ENCODE peak calls at places on chromosomes 3 and 15, in four cellular contexts. One of them, this sample, is unnamed.

GRCh38 chr3:194395201-194395600 is 3.9 kb downstream of the GP5 start:
- DNase-seq in neuronal stem cell: no peak
- DNase-seq in trophoblast cell: peak; percentile 33
- DNase-seq in H9: no peak
- DNase-seq in this sample: peak; percentile 48

GRCh38 chr3:186640473-186640818 is 247 bp downstream of the FETUB start:
- DNase-seq in trophoblast cell: peak; percentile 91
- DNase-seq in H9: peak; percentile 62
- DNase-seq in neuronal stem cell: no peak
- DNase-seq in this sample: no peak

GRCh38 chr3:148902173-148902791 is 37.2 kb downstream of the CPA3 start:
- DNase-seq in H9: no peak
- DNase-seq in neuronal stem cell: no peak
- DNase-seq in trophoblast cell: no peak
- DNase-seq in this sample: peak; percentile 50

GRCh38 chr3:100069472-100069871 is 44.8 kb downstream of the FILIP1L start:
- DNase-seq in H9: no peak
- DNase-seq in neuronal stem cell: no peak
- DNase-seq in trophoblast cell: no peak
- DNase-seq in this sample: no peak

GRCh38 chr3:96814581-96815567 is at the start of gene EPHA6:
- DNase-seq in H9: peak; percentile 35
- DNase-seq in trophoblast cell: no peak
- DNase-seq in neuronal stem cell: no peak
- DNase-seq in this sample: no peak

GRCh38 chr3:21226086-21226485 is 524.9 kb downstream of the ZNF385D start:
- DNase-seq in H9: no peak
- DNase-seq in neuronal stem cell: no peak
- DNase-seq in trophoblast cell: no peak
- DNase-seq in this sample: no peak

GRCh38 chr3:159721324-159721723 is 267.3 kb upstream of the IL12A start:
- DNase-seq in trophoblast cell: no peak
- DNase-seq in H9: no peak
- DNase-seq in neuronal stem cell: no peak
- DNase-seq in this sample: peak; percentile 50

GRCh38 chr3:156865732-156866131 is 39.6 kb downstream of the LEKR1 start:
- DNase-seq in trophoblast cell: no peak
- DNase-seq in neuronal stem cell: no peak
- DNase-seq in H9: no peak
- DNase-seq in this sample: peak; percentile 40

GRCh38 chr3:14481646-14482036 is 58.5 kb downstream of the GRIP2 start:
- DNase-seq in trophoblast cell: no peak
- DNase-seq in H9: no peak
- DNase-seq in neuronal stem cell: no peak
- DNase-seq in this sample: no peak
- H2BK5ac ChIP-seq in trophoblast cell: no peak overlapping the region
- H2BK5ac ChIP-seq in H9: no peak overlapping the region
- H2BK5ac ChIP-seq in neuronal stem cell: no peak overlapping the region
- H2BK5ac ChIP-seq in this sample: no peak overlapping the region

GRCh38 chr3:170697131-170697530 is 111.3 kb upstream of the SLC7A14 start:
- DNase-seq in trophoblast cell: no peak
- DNase-seq in neuronal stem cell: no peak
- DNase-seq in H9: no peak
- DNase-seq in this sample: no peak
- H2BK5ac ChIP-seq in trophoblast cell: no peak overlapping the region
- H2BK5ac ChIP-seq in neuronal stem cell: no peak overlapping the region
- H2BK5ac ChIP-seq in H9: no peak overlapping the region
- H2BK5ac ChIP-seq in this sample: no peak overlapping the region

GRCh38 chr3:116050311-116050710 is 395.0 kb downstream of the LSAMP start:
- DNase-seq in trophoblast cell: no peak
- DNase-seq in H9: no peak
- DNase-seq in neuronal stem cell: no peak
- DNase-seq in this sample: no peak
- H2BK5ac ChIP-seq in trophoblast cell: no peak overlapping the region
- H2BK5ac ChIP-seq in H9: no peak overlapping the region
- H2BK5ac ChIP-seq in neuronal stem cell: no peak overlapping the region
- H2BK5ac ChIP-seq in this sample: no peak overlapping the region

DNA sequence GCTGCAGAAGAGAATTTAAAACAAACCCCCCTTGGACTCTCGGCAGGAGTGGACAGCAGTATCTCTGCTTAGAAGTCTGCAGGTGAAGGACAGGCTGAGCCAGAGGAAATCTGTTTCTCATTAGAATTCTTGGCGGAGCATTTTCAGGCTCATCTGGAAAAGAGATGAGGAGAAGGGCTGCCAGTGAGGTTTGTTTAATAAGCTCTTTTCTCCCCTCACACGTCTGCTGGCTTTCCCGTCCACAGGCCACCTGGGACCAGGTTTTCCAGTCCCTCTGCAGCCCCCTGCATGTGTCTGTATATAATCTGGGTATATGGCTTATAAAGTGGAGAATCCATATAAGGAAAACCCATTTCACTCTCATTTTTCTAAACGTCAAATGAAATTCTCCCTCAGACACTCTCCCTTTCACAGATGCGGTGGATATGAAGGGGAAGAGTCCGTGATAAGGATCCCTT is 155.4 kb upstream of the TPM1 start:
- DNase-seq in H9: no peak
- DNase-seq in neuronal stem cell: no peak
- DNase-seq in trophoblast cell: no peak
- DNase-seq in this sample: peak; percentile 49
- H2BK5ac ChIP-seq in H9: no peak overlapping the region
- H2BK5ac ChIP-seq in neuronal stem cell: no peak overlapping the region
- H2BK5ac ChIP-seq in trophoblast cell: peak overlapping the region; percentile 18
- H2BK5ac ChIP-seq in this sample: no peak overlapping the region

GRCh38 chr3:141074529-141074928 is 23.4 kb downstream of the SPSB4 start:
- DNase-seq in neuronal stem cell: no peak
- DNase-seq in trophoblast cell: no peak
- DNase-seq in H9: peak; percentile 86
- DNase-seq in this sample: no peak
- H2BK5ac ChIP-seq in neuronal stem cell: no peak overlapping the region
- H2BK5ac ChIP-seq in trophoblast cell: no peak overlapping the region
- H2BK5ac ChIP-seq in H9: no peak overlapping the region
- H2BK5ac ChIP-seq in this sample: no peak overlapping the region

GRCh38 chr15:80953001-80953952 is 36.3 kb downstream of the MESD start:
- DNase-seq in trophoblast cell: no peak
- DNase-seq in neuronal stem cell: no peak
- DNase-seq in H9: no peak
- DNase-seq in this sample: peak; percentile 35
- H2BK5ac ChIP-seq in trophoblast cell: peak overlapping the region; percentile 3
- H2BK5ac ChIP-seq in neuronal stem cell: no peak overlapping the region
- H2BK5ac ChIP-seq in H9: no peak overlapping the region
- H2BK5ac ChIP-seq in this sample: no peak overlapping the region

DNA sequence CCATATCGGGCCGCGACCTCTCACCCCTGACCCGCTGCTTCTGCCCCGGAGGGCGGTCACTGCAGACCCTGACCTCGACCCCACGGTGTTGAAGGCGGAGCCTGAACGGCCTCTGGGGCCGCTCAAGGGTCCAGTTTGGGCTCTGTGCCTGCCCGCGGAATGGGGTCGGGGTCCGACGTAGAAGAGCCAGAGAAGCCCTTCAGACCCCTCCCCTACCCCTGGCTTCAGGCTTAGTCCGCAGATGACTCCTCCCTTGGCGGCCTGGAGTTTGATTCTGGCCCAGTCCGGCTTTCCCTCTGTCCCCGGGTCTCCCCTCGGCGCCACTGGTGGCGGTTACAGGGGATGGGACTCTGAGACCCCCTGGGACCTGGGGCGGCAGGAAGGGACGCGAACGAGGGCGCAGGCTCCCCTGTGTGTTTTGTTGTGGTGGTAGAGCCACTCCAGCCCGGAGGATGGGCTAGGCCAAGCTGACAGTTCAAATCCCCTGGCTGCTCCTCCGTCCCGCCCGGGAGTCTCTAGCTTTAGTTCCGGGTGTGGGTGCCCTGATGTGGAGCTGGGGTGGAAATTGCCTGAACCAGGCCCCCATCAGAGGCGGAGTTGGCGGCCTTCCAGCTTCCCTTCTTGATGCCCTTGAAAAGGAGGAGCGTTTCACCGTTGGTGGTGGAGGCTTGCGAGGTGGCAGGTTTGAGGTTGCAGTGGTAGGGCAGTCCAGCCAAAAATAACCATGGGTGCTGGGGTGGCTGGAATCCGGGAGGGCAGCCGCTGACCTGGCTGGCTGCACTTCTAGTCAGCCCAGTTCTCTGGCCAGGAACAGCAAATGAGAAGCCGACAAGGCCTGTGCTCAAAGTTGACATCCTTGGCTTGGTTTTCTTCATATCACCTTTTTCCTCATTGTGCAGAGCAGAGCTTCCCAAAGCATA is 644 bp downstream of the CLK3 start:
- DNase-seq in neuronal stem cell: no peak
- DNase-seq in H9: no peak
- DNase-seq in trophoblast cell: peak; percentile 85
- DNase-seq in this sample: peak; percentile 63
- H2BK5ac ChIP-seq in neuronal stem cell: peak overlapping the region; percentile 42
- H2BK5ac ChIP-seq in H9: no peak overlapping the region
- H2BK5ac ChIP-seq in trophoblast cell: peak overlapping the region; percentile 90
- H2BK5ac ChIP-seq in this sample: peak overlapping the region; percentile 86

DNA sequence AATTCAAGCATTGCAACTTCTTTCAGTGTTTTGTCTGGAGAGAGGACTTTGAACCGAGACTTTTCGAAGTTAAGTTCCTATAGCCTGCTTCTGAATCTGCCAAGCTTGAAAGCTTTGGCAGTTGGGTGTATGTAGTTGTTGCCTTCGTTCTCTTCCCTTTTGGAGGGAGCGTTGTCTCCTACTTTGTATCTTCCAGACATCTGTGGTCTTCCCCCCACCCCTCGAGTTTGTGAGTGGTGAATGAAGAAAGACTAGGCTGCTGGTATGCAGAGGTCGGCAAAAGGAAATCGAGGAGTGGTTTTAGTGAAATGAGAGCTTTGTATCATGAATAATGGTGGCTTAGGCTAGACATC is 1.3 kb downstream of the CTNNB1 start:
- DNase-seq in H9: no peak
- DNase-seq in neuronal stem cell: peak; percentile 54
- DNase-seq in trophoblast cell: peak; percentile 14
- DNase-seq in this sample: peak; percentile 51
- H2BK5ac ChIP-seq in H9: no peak overlapping the region
- H2BK5ac ChIP-seq in neuronal stem cell: no peak overlapping the region
- H2BK5ac ChIP-seq in trophoblast cell: peak overlapping the region; percentile 61
- H2BK5ac ChIP-seq in this sample: no peak overlapping the region

GRCh38 chr3:29145370-29145769 is 135.5 kb upstream of the RBMS3 start:
- DNase-seq in trophoblast cell: no peak
- DNase-seq in H9: no peak
- DNase-seq in neuronal stem cell: no peak
- DNase-seq in this sample: no peak
- H2BK5ac ChIP-seq in trophoblast cell: no peak overlapping the region
- H2BK5ac ChIP-seq in H9: no peak overlapping the region
- H2BK5ac ChIP-seq in neuronal stem cell: no peak overlapping the region
- H2BK5ac ChIP-seq in this sample: no peak overlapping the region